ENCODE peak calls at places on chromosomes 1 and 21, in seven cellular contexts. One of them, this sample, is unnamed.

GRCh38 chr1:33460947-33461629 is 11.4 kb upstream of the ZSCAN20 start:
- DNase-seq in CD8-positive, alpha-beta T cell: no peak
- DNase-seq in mammary epithelial cell: no peak
- DNase-seq in esophagus squamous epithelium: no peak
- DNase-seq in heart right ventricle: peak
- DNase-seq in endothelial cell of umbilical vein: peak
- DNase-seq in neural progenitor cell: no peak
- DNase-seq in this sample: peak

GRCh38 chr1:171852273-171852672 is 11.0 kb downstream of the DNM3 start:
- DNase-seq in CD8-positive, alpha-beta T cell: no peak
- DNase-seq in mammary epithelial cell: peak
- DNase-seq in neural progenitor cell: no peak
- DNase-seq in esophagus squamous epithelium: no peak
- DNase-seq in heart right ventricle: no peak
- DNase-seq in endothelial cell of umbilical vein: no peak
- DNase-seq in this sample: no peak

GRCh38 chr1:22717038-22717758 is 6.6 kb downstream of the EPHB2 start:
- DNase-seq in neural progenitor cell: peak
- DNase-seq in mammary epithelial cell: no peak
- DNase-seq in endothelial cell of umbilical vein: no peak
- DNase-seq in CD8-positive, alpha-beta T cell: no peak
- DNase-seq in heart right ventricle: no peak
- DNase-seq in esophagus squamous epithelium: no peak
- DNase-seq in this sample: no peak

GRCh38 chr1:211336161-211336560 is 9.5 kb downstream of the TRAF5 start:
- DNase-seq in esophagus squamous epithelium: no peak
- DNase-seq in neural progenitor cell: no peak
- DNase-seq in mammary epithelial cell: no peak
- DNase-seq in endothelial cell of umbilical vein: no peak
- DNase-seq in CD8-positive, alpha-beta T cell: peak
- DNase-seq in heart right ventricle: no peak
- DNase-seq in this sample: peak

GRCh38 chr1:201184734-201185453 is 5.7 kb upstream of the IGFN1 start:
- DNase-seq in neural progenitor cell: peak
- DNase-seq in endothelial cell of umbilical vein: peak
- DNase-seq in heart right ventricle: no peak
- DNase-seq in esophagus squamous epithelium: no peak
- DNase-seq in mammary epithelial cell: peak
- DNase-seq in CD8-positive, alpha-beta T cell: no peak
- DNase-seq in this sample: peak

GRCh38 chr1:8899046-8899445 is 20.6 kb upstream of the ENO1 start:
- DNase-seq in esophagus squamous epithelium: no peak
- DNase-seq in CD8-positive, alpha-beta T cell: no peak
- DNase-seq in endothelial cell of umbilical vein: no peak
- DNase-seq in heart right ventricle: no peak
- DNase-seq in mammary epithelial cell: no peak
- DNase-seq in neural progenitor cell: no peak
- DNase-seq in this sample: no peak

GRCh38 chr1:156887324-156887723 is 6.2 kb upstream of the PEAR1 start:
- DNase-seq in CD8-positive, alpha-beta T cell: no peak
- DNase-seq in heart right ventricle: no peak
- DNase-seq in esophagus squamous epithelium: no peak
- DNase-seq in endothelial cell of umbilical vein: no peak
- DNase-seq in mammary epithelial cell: no peak
- DNase-seq in neural progenitor cell: no peak
- DNase-seq in this sample: no peak

GRCh38 chr21:44778094-44778493 is 23.5 kb downstream of the UBE2G2 start:
- DNase-seq in CD8-positive, alpha-beta T cell: no peak
- DNase-seq in endothelial cell of umbilical vein: no peak
- DNase-seq in heart right ventricle: no peak
- DNase-seq in esophagus squamous epithelium: no peak
- DNase-seq in mammary epithelial cell: no peak
- DNase-seq in neural progenitor cell: no peak
- DNase-seq in this sample: no peak

GRCh38 chr1:87450615-87451209 is 122.0 kb downstream of the LMO4 start:
- DNase-seq in neural progenitor cell: peak
- DNase-seq in mammary epithelial cell: no peak
- DNase-seq in endothelial cell of umbilical vein: no peak
- DNase-seq in heart right ventricle: no peak
- DNase-seq in esophagus squamous epithelium: no peak
- DNase-seq in CD8-positive, alpha-beta T cell: no peak
- DNase-seq in this sample: peak

GRCh38 chr1:146019225-146020057 is 2.1 kb downstream of the HJV start:
- DNase-seq in neural progenitor cell: peak
- DNase-seq in mammary epithelial cell: no peak
- DNase-seq in CD8-positive, alpha-beta T cell: peak
- DNase-seq in heart right ventricle: no peak
- DNase-seq in esophagus squamous epithelium: no peak
- DNase-seq in endothelial cell of umbilical vein: no peak
- DNase-seq in this sample: no peak

GRCh38 chr21:45767071-45768006 is 123.8 kb downstream of the PCBP3 start:
- DNase-seq in mammary epithelial cell: no peak
- DNase-seq in esophagus squamous epithelium: no peak
- DNase-seq in neural progenitor cell: no peak
- DNase-seq in heart right ventricle: no peak
- DNase-seq in endothelial cell of umbilical vein: no peak
- DNase-seq in CD8-positive, alpha-beta T cell: no peak
- DNase-seq in this sample: no peak

GRCh38 chr1:22930235-22930912 is 42.3 kb downstream of the LACTBL1 start:
- DNase-seq in mammary epithelial cell: peak
- DNase-seq in endothelial cell of umbilical vein: peak
- DNase-seq in CD8-positive, alpha-beta T cell: no peak
- DNase-seq in neural progenitor cell: peak
- DNase-seq in esophagus squamous epithelium: no peak
- DNase-seq in heart right ventricle: peak
- DNase-seq in this sample: peak

GRCh38 chr1:36913523-36914060 is 120.7 kb downstream of the GRIK3 start:
- DNase-seq in mammary epithelial cell: no peak
- DNase-seq in esophagus squamous epithelium: no peak
- DNase-seq in heart right ventricle: no peak
- DNase-seq in CD8-positive, alpha-beta T cell: no peak
- DNase-seq in endothelial cell of umbilical vein: no peak
- DNase-seq in neural progenitor cell: peak
- DNase-seq in this sample: no peak

GRCh38 chr1:101506541-101507164 is 269.8 kb downstream of the S1PR1 start:
- DNase-seq in CD8-positive, alpha-beta T cell: no peak
- DNase-seq in mammary epithelial cell: peak
- DNase-seq in esophagus squamous epithelium: no peak
- DNase-seq in neural progenitor cell: peak
- DNase-seq in endothelial cell of umbilical vein: peak
- DNase-seq in heart right ventricle: peak
- DNase-seq in this sample: peak

GRCh38 chr1:39086386-39087108 is 60.4 kb downstream of the NDUFS5 start:
- DNase-seq in CD8-positive, alpha-beta T cell: no peak
- DNase-seq in mammary epithelial cell: no peak
- DNase-seq in esophagus squamous epithelium: no peak
- DNase-seq in heart right ventricle: no peak
- DNase-seq in endothelial cell of umbilical vein: no peak
- DNase-seq in neural progenitor cell: no peak
- DNase-seq in this sample: no peak

GRCh38 chr1:39089811-39090519 is 63.8 kb downstream of the NDUFS5 start:
- DNase-seq in heart right ventricle: no peak
- DNase-seq in esophagus squamous epithelium: no peak
- DNase-seq in mammary epithelial cell: no peak
- DNase-seq in CD8-positive, alpha-beta T cell: no peak
- DNase-seq in endothelial cell of umbilical vein: no peak
- DNase-seq in neural progenitor cell: peak
- DNase-seq in this sample: no peak

GRCh38 chr1:39090757-39091156 is 64.6 kb downstream of the NDUFS5 start:
- DNase-seq in neural progenitor cell: no peak
- DNase-seq in esophagus squamous epithelium: no peak
- DNase-seq in heart right ventricle: no peak
- DNase-seq in endothelial cell of umbilical vein: no peak
- DNase-seq in mammary epithelial cell: no peak
- DNase-seq in CD8-positive, alpha-beta T cell: no peak
- DNase-seq in this sample: no peak

GRCh38 chr1:39087109-39087834 is 61.1 kb downstream of the NDUFS5 start:
- DNase-seq in CD8-positive, alpha-beta T cell: no peak
- DNase-seq in neural progenitor cell: no peak
- DNase-seq in heart right ventricle: peak
- DNase-seq in mammary epithelial cell: no peak
- DNase-seq in esophagus squamous epithelium: no peak
- DNase-seq in endothelial cell of umbilical vein: no peak
- DNase-seq in this sample: peak

DNA sequence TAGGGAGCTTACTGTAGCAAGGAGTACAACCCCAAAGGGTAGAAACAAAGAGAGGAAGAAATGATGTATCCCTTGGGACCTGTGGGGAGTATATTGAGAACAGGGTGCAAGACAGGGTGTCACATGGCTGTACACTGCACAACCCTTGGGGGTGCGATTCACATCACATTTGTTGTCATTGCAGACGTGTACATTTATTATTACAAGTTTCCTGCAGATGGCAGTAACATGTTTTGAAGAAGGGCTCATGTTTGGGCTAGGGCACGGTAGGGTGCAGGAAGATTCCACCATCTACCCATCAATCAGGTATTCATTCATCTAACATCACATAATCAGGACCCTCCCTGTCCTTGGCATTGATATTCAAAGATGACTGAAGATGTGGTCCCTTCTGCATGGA is 62.5 kb downstream of the NDUFS5 start:
- DNase-seq in neural progenitor cell: no peak
- DNase-seq in CD8-positive, alpha-beta T cell: no peak
- DNase-seq in esophagus squamous epithelium: no peak
- DNase-seq in endothelial cell of umbilical vein: no peak
- DNase-seq in mammary epithelial cell: no peak
- DNase-seq in heart right ventricle: no peak
- DNase-seq in this sample: no peak
- TF ChIP-seq CTCF in neural progenitor cell: no peak
- TF ChIP-seq CTCF in CD8-positive, alpha-beta T cell: no peak
- TF ChIP-seq CTCF in esophagus squamous epithelium: no peak
- TF ChIP-seq CTCF in endothelial cell of umbilical vein: no peak
- TF ChIP-seq CTCF in mammary epithelial cell: no peak
- TF ChIP-seq CTCF in heart right ventricle: no peak
- TF ChIP-seq CTCF in this sample: no peak

GRCh38 chr1:19552291-19553010 is 67.1 kb upstream of the CAPZB start:
- DNase-seq in neural progenitor cell: no peak
- DNase-seq in esophagus squamous epithelium: no peak
- DNase-seq in CD8-positive, alpha-beta T cell: no peak
- DNase-seq in heart right ventricle: no peak
- DNase-seq in mammary epithelial cell: no peak
- DNase-seq in endothelial cell of umbilical vein: no peak
- DNase-seq in this sample: no peak

DNA sequence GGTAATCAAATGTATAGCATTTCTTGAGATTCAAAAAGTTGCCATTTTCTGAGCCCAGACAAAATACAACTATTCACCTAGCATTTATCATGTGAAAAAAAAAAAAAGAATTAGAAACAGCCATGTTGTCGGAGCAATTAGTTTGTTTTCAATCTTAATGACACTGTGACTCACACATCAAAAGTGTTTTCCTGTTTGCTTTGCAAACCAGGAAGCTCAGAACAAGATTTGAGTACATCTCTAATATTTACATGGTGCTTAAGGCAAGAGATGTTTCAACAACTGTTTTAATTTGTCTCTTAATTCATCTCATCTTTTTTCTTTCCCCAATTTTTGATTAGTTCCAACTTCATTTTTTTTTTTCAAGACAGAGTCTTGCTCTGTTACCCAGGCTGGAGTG is 62.5 kb upstream of the CAPZB start:
- DNase-seq in heart right ventricle: no peak
- DNase-seq in neural progenitor cell: no peak
- DNase-seq in mammary epithelial cell: no peak
- DNase-seq in endothelial cell of umbilical vein: no peak
- DNase-seq in CD8-positive, alpha-beta T cell: no peak
- DNase-seq in esophagus squamous epithelium: no peak
- DNase-seq in this sample: no peak
- H3K4me3 ChIP-seq in heart right ventricle: no peak
- H3K4me3 ChIP-seq in neural progenitor cell: no peak
- H3K4me3 ChIP-seq in mammary epithelial cell: no peak
- H3K4me3 ChIP-seq in endothelial cell of umbilical vein: no peak
- H3K4me3 ChIP-seq in CD8-positive, alpha-beta T cell: no peak
- H3K4me3 ChIP-seq in esophagus squamous epithelium: no peak
- H3K4me3 ChIP-seq in this sample: no peak

GRCh38 chr1:154349121-154349520 is 23.8 kb downstream of the ATP8B2 start:
- DNase-seq in mammary epithelial cell: no peak
- DNase-seq in heart right ventricle: no peak
- DNase-seq in CD8-positive, alpha-beta T cell: no peak
- DNase-seq in endothelial cell of umbilical vein: no peak
- DNase-seq in neural progenitor cell: no peak
- DNase-seq in esophagus squamous epithelium: no peak
- DNase-seq in this sample: no peak

GRCh38 chr1:154347961-154348360 is 22.6 kb downstream of the ATP8B2 start:
- DNase-seq in neural progenitor cell: no peak
- DNase-seq in esophagus squamous epithelium: no peak
- DNase-seq in CD8-positive, alpha-beta T cell: no peak
- DNase-seq in heart right ventricle: no peak
- DNase-seq in mammary epithelial cell: no peak
- DNase-seq in endothelial cell of umbilical vein: no peak
- DNase-seq in this sample: no peak

GRCh38 chr1:154346276-154346914 is 21.1 kb downstream of the ATP8B2 start:
- DNase-seq in endothelial cell of umbilical vein: no peak
- DNase-seq in heart right ventricle: no peak
- DNase-seq in esophagus squamous epithelium: no peak
- DNase-seq in mammary epithelial cell: no peak
- DNase-seq in CD8-positive, alpha-beta T cell: no peak
- DNase-seq in neural progenitor cell: no peak
- DNase-seq in this sample: no peak

GRCh38 chr1:154350383-154350782 is 25.1 kb downstream of the ATP8B2 start:
- DNase-seq in endothelial cell of umbilical vein: no peak
- DNase-seq in heart right ventricle: no peak
- DNase-seq in neural progenitor cell: no peak
- DNase-seq in esophagus squamous epithelium: no peak
- DNase-seq in CD8-positive, alpha-beta T cell: no peak
- DNase-seq in mammary epithelial cell: no peak
- DNase-seq in this sample: no peak

GRCh38 chr1:154348429-154349076 is 23.2 kb downstream of the ATP8B2 start:
- DNase-seq in endothelial cell of umbilical vein: no peak
- DNase-seq in neural progenitor cell: no peak
- DNase-seq in heart right ventricle: no peak
- DNase-seq in mammary epithelial cell: no peak
- DNase-seq in CD8-positive, alpha-beta T cell: no peak
- DNase-seq in esophagus squamous epithelium: no peak
- DNase-seq in this sample: no peak
- TF ChIP-seq CTCF in endothelial cell of umbilical vein: no peak
- TF ChIP-seq CTCF in neural progenitor cell: no peak
- TF ChIP-seq CTCF in heart right ventricle: no peak
- TF ChIP-seq CTCF in mammary epithelial cell: no peak
- TF ChIP-seq CTCF in CD8-positive, alpha-beta T cell: no peak
- TF ChIP-seq CTCF in esophagus squamous epithelium: no peak
- TF ChIP-seq CTCF in this sample: no peak

GRCh38 chr1:185690527-185690926 is 43.7 kb upstream of the HMCN1 start:
- DNase-seq in mammary epithelial cell: no peak
- DNase-seq in heart right ventricle: no peak
- DNase-seq in neural progenitor cell: no peak
- DNase-seq in CD8-positive, alpha-beta T cell: no peak
- DNase-seq in endothelial cell of umbilical vein: no peak
- DNase-seq in esophagus squamous epithelium: no peak
- DNase-seq in this sample: no peak

GRCh38 chr1:185696419-185697150 is 37.6 kb upstream of the HMCN1 start:
- DNase-seq in CD8-positive, alpha-beta T cell: no peak
- DNase-seq in heart right ventricle: no peak
- DNase-seq in mammary epithelial cell: no peak
- DNase-seq in endothelial cell of umbilical vein: no peak
- DNase-seq in neural progenitor cell: no peak
- DNase-seq in esophagus squamous epithelium: no peak
- DNase-seq in this sample: no peak

GRCh38 chr1:185693654-185694053 is 40.5 kb upstream of the HMCN1 start:
- DNase-seq in heart right ventricle: no peak
- DNase-seq in neural progenitor cell: no peak
- DNase-seq in CD8-positive, alpha-beta T cell: no peak
- DNase-seq in esophagus squamous epithelium: no peak
- DNase-seq in endothelial cell of umbilical vein: no peak
- DNase-seq in mammary epithelial cell: no peak
- DNase-seq in this sample: no peak

GRCh38 chr1:185695299-185695698 is 38.9 kb upstream of the HMCN1 start:
- DNase-seq in endothelial cell of umbilical vein: peak
- DNase-seq in heart right ventricle: no peak
- DNase-seq in mammary epithelial cell: no peak
- DNase-seq in CD8-positive, alpha-beta T cell: no peak
- DNase-seq in esophagus squamous epithelium: no peak
- DNase-seq in neural progenitor cell: no peak
- DNase-seq in this sample: no peak

GRCh38 chr1:185694081-185694480 is 40.1 kb upstream of the HMCN1 start:
- DNase-seq in CD8-positive, alpha-beta T cell: peak
- DNase-seq in neural progenitor cell: no peak
- DNase-seq in heart right ventricle: peak
- DNase-seq in mammary epithelial cell: no peak
- DNase-seq in endothelial cell of umbilical vein: peak
- DNase-seq in esophagus squamous epithelium: no peak
- DNase-seq in this sample: peak
- H3K4me3 ChIP-seq in CD8-positive, alpha-beta T cell: peak
- H3K4me3 ChIP-seq in neural progenitor cell: no peak
- H3K4me3 ChIP-seq in heart right ventricle: no peak
- H3K4me3 ChIP-seq in mammary epithelial cell: no peak
- H3K4me3 ChIP-seq in endothelial cell of umbilical vein: peak
- H3K4me3 ChIP-seq in esophagus squamous epithelium: peak
- H3K4me3 ChIP-seq in this sample: peak